ENCODE peak calls at places on chromosomes 7 and 10, in eight cellular contexts. H is EL; Y is NCI-H1092 treated with DMSO at 0.1 percent for 48 hours; P is right lobe of liver; U is HT1080; R is MCF 10A; O is NCI-H1436; K is stimulated activated CD4-positive, alpha-beta T cell treated with anti-CD3 and anti-CD28 coated beads, TNF-alpha, amount 100 ng/mL, for 4 hours. M is an unnamed sample.

GRCh38 chr7:132158166-132158565 is 418.1 kb downstream of the PLXNA4 start:
- DNase-seq in H (no peak), Y (no peak), P (no peak), U (no peak), R (no peak), O (no peak), K (no peak), M (no peak)

GRCh38 chr7:16637279-16637795 is 8.2 kb downstream of the ANKMY2 start:
- DNase-seq in H (no peak), Y (no peak), P (no peak), U (no peak), R (no peak), O (no peak), K (no peak), M (no peak)

GRCh38 chr7:134693256-134693655 is 46.6 kb downstream of the BPGM start:
- DNase-seq in H (peak), Y (no peak), P (no peak), U (peak), R (peak), O (no peak), K (no peak), M (no peak)

GRCh38 chr10:31017534-31018361 is 13.9 kb downstream of the ZNF438 start:
- DNase-seq in H (no peak), Y (no peak), P (no peak), U (no peak), R (no peak), O (no peak), K (no peak), M (no peak)

GRCh38 chr10:75492151-75492550 is 60.7 kb downstream of the LRMDA start:
- DNase-seq in H (no peak), Y (no peak), P (no peak), U (peak), R (no peak), O (no peak), K (no peak), M (no peak)

GRCh38 chr10:84895541-84895940 is 567.2 kb downstream of the CCSER2 start:
- DNase-seq in H (no peak), Y (no peak), P (no peak), U (no peak), R (no peak), O (no peak), K (no peak), M (no peak)

GRCh38 chr10:43888551-43888950 is 239.9 kb upstream of the ZNF32 start:
- DNase-seq in H (peak), Y (no peak), P (no peak), U (peak), R (peak), O (no peak), K (no peak), M (no peak)

GRCh38 chr7:55964802-55965470 is 551 bp downstream of the NIPSNAP2 start:
- DNase-seq in H (peak), Y (peak), P (peak), U (peak), R (peak), O (no peak), K (peak), M (no peak)

GRCh38 chr10:24727811-24728210 is 4.1 kb upstream of the ARHGAP21 start:
- DNase-seq in H (no peak), Y (no peak), P (no peak), U (no peak), R (peak), O (no peak), K (no peak), M (no peak)

GRCh38 chr7:17560516-17560915 is 262.1 kb downstream of the AHR start:
- DNase-seq in H (no peak), Y (no peak), P (no peak), U (no peak), R (peak), O (no peak), K (no peak), M (no peak)

GRCh38 chr10:18681971-18682403 is 22.8 kb downstream of the ARL5B start:
- DNase-seq in H (peak), Y (no peak), P (no peak), U (peak), R (peak), O (no peak), K (no peak), M (no peak)

GRCh38 chr7:66265566-66265965 is 60.4 kb downstream of the TPST1 start:
- DNase-seq in H (peak), Y (peak), P (no peak), U (no peak), R (peak), O (peak), K (no peak), M (no peak)

GRCh38 chr7:49243521-49243920 is 319.2 kb downstream of the CDC14C start:
- DNase-seq in H (no peak), Y (no peak), P (no peak), U (no peak), R (peak), O (no peak), K (no peak), M (no peak)

GRCh38 chr10:97781541-97782331 is 9.9 kb upstream of the SFRP5 start:
- DNase-seq in H (no peak), Y (no peak), P (no peak), U (no peak), R (no peak), O (no peak), K (no peak), M (no peak)

M was measured in NCI-H1930.